ENCODE peak calls at places on chromosomes 6 and 20, in eight cellular contexts. J, I, E, C, B, M, A and Z are unnamed samples.

GRCh38 chr6:139373928-139374356 is 506 bp downstream of the CITED2 start:
- DNase-seq in J (no peak), I (no peak), E (no peak), C (no peak), B (peak), M (no peak), A (no peak), Z (no peak)

GRCh38 chr20:25238319-25239037 is 9.4 kb upstream of the PYGB start:
- DNase-seq in J (no peak), I (no peak), E (no peak), C (no peak), B (no peak), M (peak), A (no peak), Z (no peak)

GRCh38 chr20:59016795-59017492 is 2.3 kb upstream of the TUBB1 start:
- DNase-seq in J (no peak), I (no peak), E (no peak), C (peak), B (no peak), M (no peak), A (no peak), Z (no peak)

GRCh38 chr6:139313229-139313628 is 21.4 kb upstream of the TXLNB start:
- DNase-seq in J (peak), I (no peak), E (no peak), C (no peak), B (no peak), M (no peak), A (no peak), Z (no peak)

GRCh38 chr20:58463231-58463630 is 52.0 kb downstream of the APCDD1L start:
- DNase-seq in J (no peak), I (no peak), E (no peak), C (no peak), B (no peak), M (no peak), A (no peak), Z (no peak)

GRCh38 chr6:96032646-96033045 is 16.9 kb downstream of the FUT9 start:
- DNase-seq in J (no peak), I (no peak), E (no peak), C (no peak), B (no peak), M (no peak), A (no peak), Z (no peak)

GRCh38 chr20:59580208-59580980 is 23.9 kb upstream of the PHACTR3 start:
- DNase-seq in J (no peak), I (no peak), E (no peak), C (no peak), B (no peak), M (no peak), A (no peak), Z (no peak)

GRCh38 chr6:150373260-150373701 is 4.5 kb downstream of the IYD start:
- DNase-seq in J (no peak), I (no peak), E (peak), C (no peak), B (peak), M (no peak), A (peak), Z (no peak)

GRCh38 chr20:9301129-9302072 is 213.0 kb upstream of the LAMP5 start:
- DNase-seq in J (no peak), I (peak), E (peak), C (no peak), B (peak), M (peak), A (no peak), Z (no peak)

GRCh38 chr6:22613695-22614094 is 44.3 kb downstream of the HDGFL1 start:
- DNase-seq in J (no peak), I (no peak), E (no peak), C (no peak), B (no peak), M (peak), A (no peak), Z (no peak)

GRCh38 chr6:163626073-163626867 is 211.8 kb downstream of the QKI start:
- DNase-seq in J (no peak), I (no peak), E (no peak), C (no peak), B (no peak), M (peak), A (no peak), Z (no peak)

GRCh38 chr6:159097256-159097655 is 52.5 kb upstream of the TAGAP start:
- DNase-seq in J (no peak), I (no peak), E (no peak), C (no peak), B (no peak), M (no peak), A (no peak), Z (no peak)

GRCh38 chr6:18168264-18168663 is 13.0 kb downstream of the KDM1B start:
- DNase-seq in J (no peak), I (no peak), E (no peak), C (no peak), B (no peak), M (no peak), A (no peak), Z (no peak)

GRCh38 chr6:43125119-43125518 is 46.0 kb upstream of the SRF start:
- DNase-seq in J (no peak), I (no peak), E (peak), C (no peak), B (no peak), M (peak), A (no peak), Z (no peak)

GRCh38 chr6:105785412-105785811 is 300.7 kb upstream of the PRDM1 start:
- DNase-seq in J (no peak), I (no peak), E (no peak), C (no peak), B (peak), M (no peak), A (no peak), Z (no peak)

GRCh38 chr6:157434349-157435016 is 53.5 kb downstream of the ZDHHC14 start:
- DNase-seq in J (no peak), I (no peak), E (no peak), C (no peak), B (peak), M (peak), A (peak), Z (no peak)

GRCh38 chr6:5051394-5051793 is 33.7 kb upstream of the PPP1R3G start:
- DNase-seq in J (no peak), I (no peak), E (no peak), C (no peak), B (no peak), M (no peak), A (no peak), Z (no peak)

GRCh38 chr6:128235556-128235955 is 284.8 kb downstream of the PTPRK start:
- DNase-seq in J (no peak), I (peak), E (no peak), C (no peak), B (no peak), M (peak), A (no peak), Z (no peak)

GRCh38 chr6:17381429-17382147 is 11.8 kb upstream of the CAP2 start:
- DNase-seq in J (no peak), I (no peak), E (peak), C (no peak), B (peak), M (peak), A (peak), Z (no peak)

GRCh38 chr6:84150680-84151079 is 76.8 kb downstream of the CEP162 start:
- DNase-seq in J (no peak), I (no peak), E (peak), C (no peak), B (no peak), M (peak), A (no peak), Z (no peak)

GRCh38 chr20:6034134-6034969 is 19.5 kb downstream of the LRRN4 start:
- DNase-seq in J (no peak), I (no peak), E (no peak), C (no peak), B (no peak), M (peak), A (no peak), Z (no peak)

GRCh38 chr20:45552456-45552855 is 5.3 kb upstream of the EPPIN start:
- DNase-seq in J (no peak), I (peak), E (no peak), C (no peak), B (no peak), M (no peak), A (no peak), Z (no peak)

GRCh38 chr6:57216235-57217101 is 5.6 kb downstream of the RAB23 start:
- DNase-seq in J (no peak), I (no peak), E (no peak), C (no peak), B (peak), M (peak), A (no peak), Z (no peak)

GRCh38 chr6:20188630-20189075 is 23.6 kb downstream of the MBOAT1 start:
- DNase-seq in J (no peak), I (no peak), E (no peak), C (no peak), B (no peak), M (no peak), A (no peak), Z (no peak)

GRCh38 chr6:161924516-161925116 is 650.8 kb upstream of the AGPAT4 start:
- DNase-seq in J (no peak), I (no peak), E (no peak), C (no peak), B (no peak), M (no peak), A (no peak), Z (no peak)

GRCh38 chr6:3798211-3798909 is 46.8 kb upstream of the PXDC1 start:
- DNase-seq in J (no peak), I (no peak), E (no peak), C (no peak), B (no peak), M (no peak), A (no peak), Z (no peak)

GRCh38 chr6:93886416-93886815 is 467.1 kb upstream of the EPHA7 start:
- DNase-seq in J (no peak), I (no peak), E (no peak), C (no peak), B (no peak), M (no peak), A (no peak), Z (no peak)

GRCh38 chr6:51855310-51856082 is 231.9 kb downstream of the PKHD1 start:
- DNase-seq in J (peak), I (peak), E (peak), C (peak), B (no peak), M (peak), A (no peak), Z (peak)

GRCh38 chr6:158474961-158475343 is 84.9 kb upstream of the TMEM181 start:
- DNase-seq in J (no peak), I (peak), E (peak), C (no peak), B (no peak), M (peak), A (no peak), Z (no peak)

GRCh38 chr6:37920667-37921066 is 101.1 kb downstream of the ZFAND3 start:
- DNase-seq in J (no peak), I (no peak), E (no peak), C (no peak), B (no peak), M (no peak), A (no peak), Z (no peak)

GRCh38 chr20:9270831-9271230 is 201.9 kb downstream of the PLCB4 start:
- DNase-seq in J (no peak), I (no peak), E (peak), C (no peak), B (no peak), M (peak), A (no peak), Z (no peak)

GRCh38 chr6:168631589-168631988 is 190.6 kb downstream of the SMOC2 start:
- DNase-seq in J (no peak), I (no peak), E (no peak), C (no peak), B (no peak), M (no peak), A (no peak), Z (no peak)

GRCh38 chr6:105609375-105609991 is 206.6 kb upstream of the PREP start:
- DNase-seq in J (no peak), I (no peak), E (peak), C (no peak), B (no peak), M (peak), A (no peak), Z (no peak)

GRCh38 chr6:19303381-19303780 is 533.8 kb upstream of the ID4 start:
- DNase-seq in J (no peak), I (peak), E (no peak), C (no peak), B (peak), M (peak), A (no peak), Z (no peak)

GRCh38 chr6:100808638-100809275 is 72.4 kb downstream of the ASCC3 start:
- DNase-seq in J (no peak), I (no peak), E (peak), C (no peak), B (no peak), M (peak), A (no peak), Z (no peak)

GRCh38 chr6:1600063-1600763 is 9.5 kb upstream of the FOXC1 start:
- DNase-seq in J (no peak), I (no peak), E (no peak), C (no peak), B (no peak), M (no peak), A (no peak), Z (no peak)